ENCODE peak calls at places on chromosomes 16 and 17, in five cellular contexts. I, A, V, U and Z are unnamed samples.
A peak's percentile ranks its signal among the peaks of the same experiment; 100 is the strongest.

GRCh38 chr16:89565256-89565505 is 4.7 kb downstream of the RPL13 start:
- DNase-seq in I (no peak), A (peak; percentile 81), V (no peak), U (no peak), Z (no peak)

GRCh38 chr16:87836844-87837581 is 32.3 kb downstream of the SLC7A5 start:
- DNase-seq in I (no peak), A (no peak), V (no peak), U (no peak), Z (no peak)

GRCh38 chr17:30524847-30525246 is 47.6 kb downstream of the GOSR1 start:
- DNase-seq in I (no peak), A (no peak), V (no peak), U (no peak), Z (no peak)

GRCh38 chr17:38742431-38743308 is 5.5 kb downstream of the PCGF2 start:
- DNase-seq in I (peak; percentile 89), A (no peak), V (no peak), U (no peak), Z (peak; percentile 61)

GRCh38 chr16:81319221-81319912 is 4.6 kb downstream of the GAN start:
- DNase-seq in I (peak; percentile 12), A (no peak), V (no peak), U (no peak), Z (no peak)

GRCh38 chr17:17994271-17994670 is 21.6 kb downstream of the DRC3 start:
- DNase-seq in I (no peak), A (peak; percentile 91), V (peak; percentile 43), U (no peak), Z (no peak)

GRCh38 chr17:62790554-62790953 is 17.6 kb downstream of the MARCHF10 start:
- DNase-seq in I (no peak), A (no peak), V (no peak), U (no peak), Z (no peak)

GRCh38 chr17:76672270-76672851 is 28.8 kb upstream of the ST6GALNAC1 start:
- DNase-seq in I (peak; percentile 37), A (no peak), V (no peak), U (no peak), Z (no peak)

DNA sequence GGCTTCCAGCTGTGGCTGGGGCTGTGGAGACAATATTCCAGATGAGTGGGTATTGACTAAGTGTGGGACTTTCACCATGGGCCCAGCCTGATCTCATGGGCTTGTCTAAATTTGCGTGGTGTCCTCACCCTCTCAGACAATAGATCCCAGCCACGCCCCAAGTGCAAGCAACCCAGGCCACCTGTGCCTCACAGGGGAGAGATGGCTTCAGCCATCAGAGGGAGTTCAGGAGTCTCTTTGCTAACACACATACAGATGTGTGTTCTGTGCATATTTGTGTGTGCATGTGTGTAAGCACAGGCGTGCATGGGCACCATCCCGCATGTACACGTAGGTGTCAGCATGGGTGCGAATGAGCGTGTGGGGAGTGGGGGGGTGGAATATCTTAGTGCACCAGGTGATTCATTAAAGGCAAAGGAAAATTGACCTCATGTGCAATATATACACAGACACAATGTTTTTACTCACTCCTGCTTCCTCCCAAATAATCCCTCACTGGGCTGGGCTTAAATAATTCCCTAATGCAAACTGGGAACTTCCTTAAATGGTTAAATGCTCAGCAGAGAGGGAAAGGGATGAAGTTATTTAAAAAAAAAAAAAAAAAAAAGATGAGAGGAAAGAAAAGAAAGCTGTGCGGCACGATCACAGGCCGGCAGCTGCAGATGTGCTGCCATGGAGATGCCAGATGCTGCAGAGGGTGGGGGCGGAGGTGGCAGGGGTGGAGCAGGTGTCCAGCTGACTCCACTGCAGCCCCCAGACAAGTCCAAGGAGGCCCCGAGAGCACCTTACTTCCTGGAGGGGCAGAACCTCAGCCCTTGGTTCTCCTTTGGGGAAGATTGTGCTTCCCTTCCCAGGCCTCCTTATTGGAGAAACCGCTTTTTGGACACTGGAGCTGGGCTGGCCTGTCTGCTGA is 24.0 kb upstream of the CDC42EP4 start:
- DNase-seq in I (no peak), A (no peak), V (peak; percentile 34), U (no peak), Z (no peak)
- H3K27ac ChIP-seq in I (no peak overlapping the region), A (no peak overlapping the region), V (peak overlapping the region; percentile 50), U (no peak overlapping the region), Z (no peak overlapping the region)

DNA sequence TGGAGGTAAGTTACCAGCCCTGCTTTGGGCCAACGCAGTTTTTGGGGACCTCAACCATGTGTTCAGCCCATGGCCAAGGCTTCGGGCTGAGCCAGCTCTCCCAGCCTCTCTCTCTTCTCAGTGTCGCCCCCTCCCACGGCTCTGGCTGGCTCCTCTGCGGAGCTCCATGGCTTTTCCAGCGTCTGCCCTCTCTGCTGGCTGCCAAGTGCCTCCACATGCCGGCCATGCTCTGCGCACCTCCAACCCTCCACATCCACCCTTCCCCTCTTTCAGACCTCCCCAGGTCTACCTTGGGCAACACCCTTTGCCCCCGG is 23.2 kb downstream of the COTL1 start:
- DNase-seq in I (no peak), A (peak; percentile 55), V (no peak), U (no peak), Z (no peak)
- H3K4me1 ChIP-seq in I (peaks cover 15% of the 10 kb centered on the region), A (peaks cover 22% of the 10 kb centered on the region), V (peaks cover 71% of the 10 kb centered on the region), U (peaks cover 65% of the 10 kb centered on the region), Z (no peaks in the 10 kb centered on the region)

DNA sequence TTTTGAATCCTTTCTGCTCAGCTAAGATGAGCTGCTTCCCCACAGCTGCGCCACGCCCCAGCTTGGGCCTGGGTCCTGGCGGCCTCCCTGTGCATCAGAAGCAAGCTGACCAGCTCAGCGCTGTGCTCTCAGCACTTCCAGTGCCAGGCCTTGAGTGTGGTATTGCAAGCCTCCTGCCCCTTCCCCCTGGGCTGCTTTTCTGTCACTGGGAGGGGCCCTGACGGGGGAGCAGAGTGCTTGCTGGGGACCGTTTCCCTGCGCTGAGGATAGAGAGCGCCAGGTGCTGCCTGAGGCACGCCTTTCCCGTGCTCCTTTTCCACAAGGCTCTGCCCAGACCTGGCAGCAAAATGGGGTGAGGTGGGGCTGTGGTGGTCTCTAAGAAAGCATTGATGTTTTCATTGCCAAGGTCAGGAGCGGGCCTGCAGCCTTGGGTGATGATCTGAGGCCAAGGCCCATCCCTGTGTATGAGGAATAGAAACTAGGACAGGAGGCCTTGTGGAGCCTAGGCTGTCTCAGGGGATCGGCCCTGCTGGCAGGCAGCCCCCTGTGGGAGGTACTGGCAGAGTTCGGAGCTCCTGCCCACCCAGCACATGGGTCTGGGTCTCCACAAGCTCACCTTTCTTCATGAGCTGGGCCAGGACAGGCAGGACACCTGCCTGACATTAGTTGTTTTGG is 29.7 kb downstream of the POLR3E start:
- DNase-seq in I (no peak), A (no peak), V (no peak), U (no peak), Z (no peak)
- H3K36me3 ChIP-seq in I (peaks cover 2% of the 10 kb centered on the region), A (peaks cover 51% of the 10 kb centered on the region), V (peaks cover 57% of the 10 kb centered on the region), U (peaks cover 58% of the 10 kb centered on the region), Z (peaks cover 94% of the 10 kb centered on the region)

DNA sequence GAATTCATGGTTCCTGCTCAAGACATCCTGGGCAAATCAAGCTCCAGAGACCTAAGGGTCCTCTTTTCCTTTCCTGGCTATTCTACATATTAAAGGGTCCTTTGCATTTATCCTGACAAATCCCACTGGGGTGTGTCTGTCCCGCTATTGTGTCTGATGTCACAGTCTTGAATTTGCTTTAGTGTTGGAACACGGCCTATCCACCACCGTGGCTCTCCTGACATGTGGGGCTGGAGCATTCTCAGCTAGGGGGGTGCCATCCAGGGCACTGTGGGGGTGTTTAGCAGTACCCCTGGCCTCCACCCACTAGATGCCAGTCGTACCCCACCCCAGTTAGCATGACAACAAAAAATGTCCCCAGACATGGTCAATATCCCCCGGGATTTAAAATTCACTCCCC is 92.9 kb downstream of the IRF8 start:
- DNase-seq in I (no peak), A (no peak), V (no peak), U (no peak), Z (no peak)
- H3K27ac ChIP-seq in I (no peak overlapping the region), A (no peak overlapping the region), V (no peak overlapping the region), U (no peak overlapping the region), Z (no peak overlapping the region)

GRCh38 chr17:73546121-73546520 is 98.1 kb downstream of the SDK2 start:
- DNase-seq in I (no peak), A (no peak), V (no peak), U (no peak), Z (no peak)

GRCh38 chr17:73546770-73547345 is 97.4 kb downstream of the SDK2 start:
- DNase-seq in I (peak; percentile 55), A (peak; percentile 79), V (peak; percentile 39), U (peak; percentile 21), Z (peak; percentile 60)

GRCh38 chr17:73544333-73544732 is 99.9 kb downstream of the SDK2 start:
- DNase-seq in I (no peak), A (no peak), V (no peak), U (no peak), Z (no peak)

GRCh38 chr17:73545109-73545508 is 99.1 kb downstream of the SDK2 start:
- DNase-seq in I (no peak), A (no peak), V (no peak), U (no peak), Z (no peak)

GRCh38 chr17:73545633-73546032 is 98.6 kb downstream of the SDK2 start:
- DNase-seq in I (no peak), A (no peak), V (no peak), U (no peak), Z (no peak)
- H3K4me1 ChIP-seq in I (no peaks in the 10 kb centered on the region), A (peaks cover 7% of the 10 kb centered on the region), V (no peaks in the 10 kb centered on the region), U (peaks cover 11% of the 10 kb centered on the region), Z (no peaks in the 10 kb centered on the region)